ENCODE peak calls at places on chromosomes 4 and X, in five cellular contexts. J is choroid plexus epithelial cell, Q is A549, M is CD14-positive monocyte, S is GM20000. P is an unnamed sample.

GRCh38 chr4:36206012-36206411 is 38.3 kb downstream of the ARAP2 start:
- DNase-seq in J (no peak), Q (no peak), M (no peak), S (no peak), P (no peak)

GRCh38 chr4:77818667-77819408 is at the start of gene CNOT6L:
- DNase-seq in J (peak), Q (peak), M (peak), S (peak), P (peak)

GRCh38 chrX:110086916-110087484 is 84.1 kb downstream of the TMEM164 start:
- DNase-seq in J (peak), Q (peak), M (no peak), S (no peak), P (no peak)

GRCh38 chr4:111800551-111800950 is 344.7 kb upstream of the FAM241A start:
- DNase-seq in J (no peak), Q (no peak), M (no peak), S (no peak), P (no peak)

GRCh38 chrX:19682712-19683331 is 167.5 kb upstream of the MAP3K15 start:
- DNase-seq in J (peak), Q (no peak), M (peak), S (peak), P (no peak)

GRCh38 chrX:136269921-136270320 is 18.7 kb upstream of the MAP7D3 start:
- DNase-seq in J (no peak), Q (no peak), M (no peak), S (no peak), P (no peak)

GRCh38 chr4:13547563-13548041 is 3.3 kb upstream of the NKX3-2 start:
- DNase-seq in J (no peak), Q (no peak), M (no peak), S (peak), P (no peak)

GRCh38 chr4:112910109-112910736 is 139.2 kb upstream of the ANK2 start:
- DNase-seq in J (peak), Q (no peak), M (no peak), S (no peak), P (no peak)

GRCh38 chrX:141185366-141185765 is 8.4 kb upstream of the LDOC1 start:
- DNase-seq in J (no peak), Q (no peak), M (no peak), S (no peak), P (no peak)

GRCh38 chr4:4269856-4270255 is 20.1 kb downstream of the LYAR start:
- DNase-seq in J (peak), Q (no peak), M (peak), S (no peak), P (no peak)

GRCh38 chr4:158859661-158860060 is 90.8 kb downstream of the FNIP2 start:
- DNase-seq in J (peak), Q (no peak), M (no peak), S (no peak), P (no peak)

GRCh38 chr4:23904639-23905061 is 14.8 kb upstream of the PPARGC1A start:
- DNase-seq in J (no peak), Q (no peak), M (no peak), S (no peak), P (no peak)

GRCh38 chr4:128859887-128860774 is 50.6 kb downstream of the JADE1 start:
- DNase-seq in J (peak), Q (no peak), M (no peak), S (no peak), P (no peak)

GRCh38 chrX:44997282-44997813 is 124.4 kb downstream of the KDM6A start:
- DNase-seq in J (no peak), Q (no peak), M (no peak), S (no peak), P (no peak)

GRCh38 chrX:47091149-47091775 is 13.0 kb downstream of the RGN start:
- DNase-seq in J (peak), Q (no peak), M (no peak), S (peak), P (no peak)

GRCh38 chr4:78032446-78032845 is 24.7 kb upstream of the FRAS1 start:
- DNase-seq in J (no peak), Q (no peak), M (no peak), S (no peak), P (no peak)

GRCh38 chrX:149757206-149758067 is 16.4 kb upstream of the HSFX1 start:
- DNase-seq in J (no peak), Q (no peak), M (no peak), S (no peak), P (no peak)

GRCh38 chrX:23246001-23246400 is 88.6 kb upstream of the PTCHD1 start:
- DNase-seq in J (peak), Q (no peak), M (no peak), S (no peak), P (no peak)

GRCh38 chrX:97238632-97239031 is 354.9 kb downstream of the RPA4 start:
- DNase-seq in J (peak), Q (peak), M (no peak), S (no peak), P (no peak)

GRCh38 chr4:5784960-5785611 is 74.1 kb downstream of the EVC start:
- DNase-seq in J (no peak), Q (no peak), M (no peak), S (no peak), P (no peak)

GRCh38 chrX:46408553-46409407 is 136.4 kb downstream of the ZNF674 start:
- DNase-seq in J (peak), Q (peak), M (peak), S (peak), P (no peak)

GRCh38 chrX:3145716-3146115 is 104.4 kb downstream of the ARSF start:
- DNase-seq in J (peak), Q (no peak), M (no peak), S (no peak), P (no peak)

GRCh38 chr4:169906104-169906503 is 120.1 kb downstream of the MFAP3L start:
- DNase-seq in J (no peak), Q (no peak), M (no peak), S (no peak), P (no peak)

GRCh38 chrX:134542485-134542884 is 82.5 kb downstream of the HPRT1 start:
- DNase-seq in J (peak), Q (no peak), M (no peak), S (no peak), P (no peak)

GRCh38 chr4:8215001-8215427 is 15.9 kb downstream of the SH3TC1 start:
- DNase-seq in J (peak), Q (no peak), M (no peak), S (no peak), P (no peak)

GRCh38 chr4:56668267-56668666 is 12.8 kb downstream of the HOPX start:
- DNase-seq in J (no peak), Q (no peak), M (no peak), S (peak), P (no peak)
- TF ChIP-seq CTCF in J (peak), Q (no peak), M (peak), S (no peak), P (peak)

DNA sequence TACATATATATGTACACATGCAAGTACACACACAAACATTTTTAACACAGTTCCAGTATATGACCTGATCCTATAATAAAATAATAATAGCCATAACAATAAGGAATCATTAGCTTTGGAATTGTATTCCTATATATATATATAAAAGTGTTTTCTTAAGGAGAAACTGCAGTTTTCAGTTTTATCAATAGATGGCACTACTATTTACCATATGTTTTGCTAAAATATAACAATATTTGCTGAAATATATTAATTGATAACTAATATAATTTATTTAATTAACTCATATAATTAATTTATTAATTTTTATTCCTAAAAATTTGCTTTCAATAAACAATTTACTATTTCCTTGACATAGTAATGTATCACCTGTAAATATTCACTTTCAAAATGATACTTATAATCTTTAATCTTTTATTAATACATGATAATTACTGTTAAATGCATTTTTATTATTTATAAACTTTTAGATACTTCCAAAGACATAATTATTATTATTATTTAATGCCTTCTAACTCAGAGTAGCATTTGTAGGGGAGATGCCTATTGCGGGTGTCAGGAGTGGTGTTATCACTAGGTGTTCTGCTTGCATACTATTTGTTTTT is 599.5 kb downstream of the FSTL5 start:
- DNase-seq in J (peak), Q (no peak), M (no peak), S (no peak), P (no peak)
- TF ChIP-seq CTCF in J (peak), Q (peak), M (peak), S (no peak), P (peak)

GRCh38 chr4:174714393-174715211 is 114.4 kb downstream of the GLRA3 start:
- DNase-seq in J (peak), Q (peak), M (no peak), S (peak), P (no peak)
- TF ChIP-seq CTCF in J (peak), Q (peak), M (peak), S (peak), P (peak)

DNA sequence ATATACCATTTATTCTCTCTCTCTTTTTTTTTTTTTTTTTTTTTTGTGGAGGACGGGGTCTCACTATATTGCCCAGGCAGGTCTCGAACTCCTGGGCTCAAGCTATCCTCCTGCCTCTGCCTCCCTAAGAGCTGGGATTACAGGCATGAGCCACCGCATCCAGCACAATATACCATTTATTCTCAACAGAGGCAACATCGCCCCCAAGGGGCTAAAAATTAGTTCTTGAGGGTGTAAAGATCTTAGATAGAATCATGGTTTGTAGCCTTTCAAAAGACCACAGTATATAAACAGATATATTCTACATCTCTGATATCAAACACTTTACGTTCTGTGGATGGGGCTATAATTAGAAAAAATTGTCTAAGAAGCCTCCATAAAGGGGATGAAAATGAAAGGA is 39.8 kb upstream of the TCEAL2 start:
- DNase-seq in J (peak), Q (no peak), M (no peak), S (no peak), P (no peak)
- TF ChIP-seq CTCF in J (no peak), Q (no peak), M (no peak), S (no peak), P (no peak)

DNA sequence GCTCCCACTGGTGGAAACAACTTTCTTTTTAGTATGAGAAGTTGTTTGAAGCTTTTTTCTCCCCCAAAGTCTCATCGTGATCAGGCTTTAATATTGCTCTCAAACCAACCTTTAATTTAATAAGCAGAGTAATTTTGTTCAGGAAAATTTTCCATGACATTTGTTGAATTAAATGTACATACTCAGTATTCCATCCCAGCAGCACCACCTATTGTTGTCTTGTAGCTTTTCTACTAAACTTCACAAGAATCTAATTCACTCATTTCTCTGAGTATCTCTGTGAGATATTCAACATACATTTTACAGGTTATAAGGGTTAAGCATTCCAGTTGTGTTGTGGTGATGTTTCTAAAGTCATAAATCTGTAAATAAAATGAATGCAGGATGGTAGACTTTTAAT is 218.3 kb upstream of the HAND2 start:
- DNase-seq in J (peak), Q (no peak), M (no peak), S (no peak), P (no peak)
- TF ChIP-seq CTCF in J (no peak), Q (no peak), M (no peak), S (no peak), P (peak)

DNA sequence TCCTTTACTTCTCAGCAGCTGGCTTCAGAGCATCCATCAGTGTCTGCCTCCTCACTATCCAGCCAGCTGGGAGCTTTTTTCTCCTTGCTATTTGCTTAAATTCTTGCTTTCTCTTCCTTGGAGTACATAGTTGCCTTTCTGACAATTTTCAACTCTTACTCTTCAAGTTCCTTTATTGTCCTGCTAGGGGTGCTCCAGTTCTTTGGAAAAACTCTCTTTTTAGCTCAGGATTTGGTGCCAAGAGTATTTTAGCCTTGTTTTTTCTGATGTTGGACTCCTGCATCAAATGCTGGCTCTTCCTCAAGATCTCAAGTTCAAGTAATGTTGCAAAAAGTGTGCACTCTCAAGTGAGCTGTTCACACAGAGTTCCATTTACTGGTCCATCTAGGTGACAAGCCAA is 126.4 kb downstream of the KDR start:
- DNase-seq in J (peak), Q (no peak), M (no peak), S (no peak), P (no peak)
- TF ChIP-seq CTCF in J (peak), Q (no peak), M (no peak), S (no peak), P (peak)

GRCh38 chr4:91965166-91965565 is 338.6 kb upstream of the GRID2 start:
- DNase-seq in J (no peak), Q (no peak), M (no peak), S (no peak), P (no peak)
- TF ChIP-seq CTCF in J (no peak), Q (no peak), M (no peak), S (no peak), P (no peak)